ENCODE peak calls at places on chromosome 22, in four cellular contexts. G, B, R and X are unnamed samples.

GRCh38 chr22:26669060-26669481 is 11.7 kb downstream of the MIAT start:
- DNase-seq in G (no peak), B (peak; percentile 39), R (no peak), X (peak; percentile 61)

GRCh38 chr22:48357196-48357595 is 1470.5 kb downstream of the BRD1 start:
- DNase-seq in G (peak; percentile 66), B (no peak), R (no peak), X (no peak)

GRCh38 chr22:44091751-44092150 is 67.6 kb downstream of the PARVB start:
- DNase-seq in G (no peak), B (no peak), R (no peak), X (no peak)

GRCh38 chr22:49322861-49323622 is 504.6 kb downstream of the BRD1 start:
- DNase-seq in G (peak; percentile 26), B (no peak), R (no peak), X (no peak)

GRCh38 chr22:27405672-27406388 is 395.7 kb downstream of the MN1 start:
- DNase-seq in G (no peak), B (peak; percentile 81), R (no peak), X (peak; percentile 65)

GRCh38 chr22:50481440-50482106 is at the start of gene ADM2:
- DNase-seq in G (no peak), B (peak; percentile 62), R (peak; percentile 37), X (no peak)

GRCh38 chr22:49086606-49087157 is 741.0 kb downstream of the BRD1 start:
- DNase-seq in G (peak; percentile 65), B (no peak), R (no peak), X (no peak)

GRCh38 chr22:46614070-46614931 is 5.9 kb upstream of the GRAMD4 start:
- DNase-seq in G (no peak), B (no peak), R (peak; percentile 58), X (no peak)

GRCh38 chr22:38513063-38513462 is 7.0 kb upstream of the DDX17 start:
- DNase-seq in G (no peak), B (no peak), R (peak; percentile 9), X (no peak)

GRCh38 chr22:28426346-28427132 is 253.1 kb downstream of the TTC28 start:
- DNase-seq in G (no peak), B (no peak), R (no peak), X (peak; percentile 70)